ENCODE peak calls at places on chromosomes 6 and 20, in four cellular contexts. One of them, this sample, is unnamed.

GRCh38 chr20:59789641-59790040 is 143.8 kb downstream of the SYCP2 start:
- DNase-seq in memory B cell: no peak
- DNase-seq in ACHN: no peak
- DNase-seq in HTR-8/SVneo: no peak
- DNase-seq in this sample: no peak

GRCh38 chr6:16276991-16277981 is 38.9 kb downstream of the GMPR start:
- DNase-seq in memory B cell: no peak
- DNase-seq in ACHN: peak
- DNase-seq in HTR-8/SVneo: peak
- DNase-seq in this sample: peak

GRCh38 chr6:1311400-1312192 is at the start of gene FOXQ1:
- DNase-seq in ACHN: no peak
- DNase-seq in memory B cell: no peak
- DNase-seq in HTR-8/SVneo: no peak
- DNase-seq in this sample: no peak

GRCh38 chr6:84466521-84466920 is 239.1 kb upstream of the CEP162 start:
- DNase-seq in ACHN: peak
- DNase-seq in HTR-8/SVneo: peak
- DNase-seq in memory B cell: no peak
- DNase-seq in this sample: peak

GRCh38 chr6:142321451-142321850 is 19.6 kb downstream of the ADGRG6 start:
- DNase-seq in HTR-8/SVneo: no peak
- DNase-seq in ACHN: no peak
- DNase-seq in memory B cell: no peak
- DNase-seq in this sample: no peak

GRCh38 chr20:52212943-52213342 is 21.4 kb upstream of the ZFP64 start:
- DNase-seq in memory B cell: no peak
- DNase-seq in HTR-8/SVneo: no peak
- DNase-seq in ACHN: no peak
- DNase-seq in this sample: no peak

GRCh38 chr6:123489589-123489988 is 147.2 kb downstream of the TRDN start:
- DNase-seq in ACHN: no peak
- DNase-seq in HTR-8/SVneo: no peak
- DNase-seq in memory B cell: no peak
- DNase-seq in this sample: no peak

GRCh38 chr6:73523434-73524123 is 2.7 kb upstream of the EEF1A1 start:
- DNase-seq in ACHN: peak
- DNase-seq in HTR-8/SVneo: peak
- DNase-seq in memory B cell: peak
- DNase-seq in this sample: no peak

GRCh38 chr6:159125977-159126376 is 43.2 kb upstream of the FNDC1 start:
- DNase-seq in ACHN: no peak
- DNase-seq in memory B cell: no peak
- DNase-seq in HTR-8/SVneo: no peak
- DNase-seq in this sample: no peak

GRCh38 chr6:51568771-51569170 is 518.6 kb downstream of the PKHD1 start:
- DNase-seq in ACHN: no peak
- DNase-seq in HTR-8/SVneo: no peak
- DNase-seq in memory B cell: no peak
- DNase-seq in this sample: no peak

GRCh38 chr6:3825851-3826581 is 23.2 kb upstream of the FAM50B start:
- DNase-seq in ACHN: peak
- DNase-seq in memory B cell: no peak
- DNase-seq in HTR-8/SVneo: peak
- DNase-seq in this sample: peak

GRCh38 chr6:35663001-35663400 is 25.7 kb downstream of the FKBP5 start:
- DNase-seq in memory B cell: no peak
- DNase-seq in ACHN: no peak
- DNase-seq in HTR-8/SVneo: no peak
- DNase-seq in this sample: no peak

GRCh38 chr6:122696079-122696478 is 83.4 kb upstream of the FABP7 start:
- DNase-seq in ACHN: peak
- DNase-seq in memory B cell: no peak
- DNase-seq in HTR-8/SVneo: peak
- DNase-seq in this sample: peak

GRCh38 chr20:2451939-2452732 is 18.5 kb downstream of the SNRPB start:
- DNase-seq in HTR-8/SVneo: peak
- DNase-seq in memory B cell: peak
- DNase-seq in ACHN: peak
- DNase-seq in this sample: peak

GRCh38 chr20:32945710-32946221 is 58.5 kb downstream of the SUN5 start:
- DNase-seq in memory B cell: no peak
- DNase-seq in HTR-8/SVneo: peak
- DNase-seq in ACHN: peak
- DNase-seq in this sample: no peak

GRCh38 chr20:4067600-4068261 is 52.4 kb upstream of the RNF24 start:
- DNase-seq in memory B cell: no peak
- DNase-seq in ACHN: peak
- DNase-seq in HTR-8/SVneo: no peak
- DNase-seq in this sample: peak

GRCh38 chr6:131923356-131923755 is 27.8 kb downstream of the CCN2 start:
- DNase-seq in memory B cell: peak
- DNase-seq in ACHN: peak
- DNase-seq in HTR-8/SVneo: no peak
- DNase-seq in this sample: peak

GRCh38 chr20:43914697-43915208 is at the start of gene TOX2:
- DNase-seq in memory B cell: no peak
- DNase-seq in ACHN: peak
- DNase-seq in HTR-8/SVneo: peak
- DNase-seq in this sample: no peak

GRCh38 chr20:2256132-2256531 is 39.7 kb upstream of the TGM3 start:
- DNase-seq in HTR-8/SVneo: no peak
- DNase-seq in memory B cell: no peak
- DNase-seq in ACHN: no peak
- DNase-seq in this sample: no peak

GRCh38 chr6:46715106-46715505 is 20.1 kb downstream of the PLA2G7 start:
- DNase-seq in HTR-8/SVneo: no peak
- DNase-seq in ACHN: no peak
- DNase-seq in memory B cell: no peak
- DNase-seq in this sample: peak

GRCh38 chr6:140320799-140321099 is 946.3 kb upstream of the CITED2 start:
- DNase-seq in ACHN: no peak
- DNase-seq in memory B cell: no peak
- DNase-seq in HTR-8/SVneo: no peak
- DNase-seq in this sample: no peak

GRCh38 chr20:62740286-62741141 is 31.9 kb downstream of the NTSR1 start:
- DNase-seq in HTR-8/SVneo: peak
- DNase-seq in memory B cell: peak
- DNase-seq in ACHN: peak
- DNase-seq in this sample: peak

GRCh38 chr20:63697868-63698545 is 1.6 kb downstream of the TNFRSF6B start:
- DNase-seq in memory B cell: no peak
- DNase-seq in ACHN: peak
- DNase-seq in HTR-8/SVneo: no peak
- DNase-seq in this sample: no peak

GRCh38 chr20:1664911-1665310 is 7.3 kb upstream of the SIRPG start:
- DNase-seq in HTR-8/SVneo: no peak
- DNase-seq in memory B cell: no peak
- DNase-seq in ACHN: no peak
- DNase-seq in this sample: no peak

GRCh38 chr20:43495388-43495787 is 12.1 kb upstream of the L3MBTL1 start:
- DNase-seq in memory B cell: no peak
- DNase-seq in ACHN: no peak
- DNase-seq in HTR-8/SVneo: no peak
- DNase-seq in this sample: no peak

GRCh38 chr20:32112862-32113261 is 3.3 kb downstream of the TM9SF4 start:
- DNase-seq in HTR-8/SVneo: no peak
- DNase-seq in ACHN: no peak
- DNase-seq in memory B cell: no peak
- DNase-seq in this sample: no peak

GRCh38 chr6:169777896-169778295 is 26.5 kb downstream of the ERMARD start:
- DNase-seq in HTR-8/SVneo: no peak
- DNase-seq in memory B cell: no peak
- DNase-seq in ACHN: no peak
- DNase-seq in this sample: no peak

GRCh38 chr20:8454137-8454712 is 322.2 kb downstream of the PLCB1 start:
- DNase-seq in HTR-8/SVneo: no peak
- DNase-seq in memory B cell: no peak
- DNase-seq in ACHN: peak
- DNase-seq in this sample: peak

GRCh38 chr20:17992224-17992637 is 23.4 kb downstream of the MGME1 start:
- DNase-seq in ACHN: no peak
- DNase-seq in HTR-8/SVneo: no peak
- DNase-seq in memory B cell: no peak
- DNase-seq in this sample: no peak